ENCODE peak calls at places on chromosome 9, in eight cellular contexts. One of them, this sample, is unnamed. For H3K36me3 and H3K4me1, the result is how much of the 10 kb centered on the place peaks cover.

GRCh38 chr9:31608413-31608812 is 776.0 kb upstream of the ACO1 start:
- DNase-seq in transverse colon: no peak
- DNase-seq in effector memory CD4-positive, alpha-beta T cell: no peak
- DNase-seq in naive thymus-derived CD4-positive, alpha-beta T cell: no peak
- DNase-seq in IMR-90: no peak
- DNase-seq in suprapubic skin: no peak
- DNase-seq in mesendoderm: no peak
- DNase-seq in tibial nerve: no peak
- DNase-seq in this sample: no peak

GRCh38 chr9:34982352-34982751 is 7.2 kb upstream of the DNAJB5 start:
- DNase-seq in suprapubic skin: no peak
- DNase-seq in naive thymus-derived CD4-positive, alpha-beta T cell: no peak
- DNase-seq in IMR-90: no peak
- DNase-seq in tibial nerve: no peak
- DNase-seq in transverse colon: no peak
- DNase-seq in effector memory CD4-positive, alpha-beta T cell: no peak
- DNase-seq in mesendoderm: no peak
- DNase-seq in this sample: no peak

GRCh38 chr9:1320041-1320440 is 269.9 kb downstream of the DMRT2 start:
- DNase-seq in suprapubic skin: no peak
- DNase-seq in mesendoderm: no peak
- DNase-seq in transverse colon: no peak
- DNase-seq in effector memory CD4-positive, alpha-beta T cell: no peak
- DNase-seq in naive thymus-derived CD4-positive, alpha-beta T cell: no peak
- DNase-seq in tibial nerve: no peak
- DNase-seq in IMR-90: no peak
- DNase-seq in this sample: no peak

GRCh38 chr9:18921677-18922076 is 111.3 kb downstream of the SAXO1 start:
- DNase-seq in tibial nerve: no peak
- DNase-seq in IMR-90: peak
- DNase-seq in effector memory CD4-positive, alpha-beta T cell: no peak
- DNase-seq in mesendoderm: no peak
- DNase-seq in transverse colon: no peak
- DNase-seq in suprapubic skin: no peak
- DNase-seq in naive thymus-derived CD4-positive, alpha-beta T cell: no peak
- DNase-seq in this sample: no peak

GRCh38 chr9:20209421-20210340 is 412.6 kb downstream of the MLLT3 start:
- DNase-seq in mesendoderm: no peak
- DNase-seq in effector memory CD4-positive, alpha-beta T cell: no peak
- DNase-seq in suprapubic skin: no peak
- DNase-seq in IMR-90: no peak
- DNase-seq in transverse colon: no peak
- DNase-seq in naive thymus-derived CD4-positive, alpha-beta T cell: peak
- DNase-seq in tibial nerve: no peak
- DNase-seq in this sample: no peak

GRCh38 chr9:84067851-84068250 is 87.2 kb downstream of the RMI1 start:
- DNase-seq in naive thymus-derived CD4-positive, alpha-beta T cell: no peak
- DNase-seq in transverse colon: no peak
- DNase-seq in tibial nerve: no peak
- DNase-seq in suprapubic skin: no peak
- DNase-seq in effector memory CD4-positive, alpha-beta T cell: no peak
- DNase-seq in IMR-90: no peak
- DNase-seq in mesendoderm: no peak
- DNase-seq in this sample: no peak

GRCh38 chr9:21848615-21849014 is 46.2 kb downstream of the MTAP start:
- DNase-seq in suprapubic skin: no peak
- DNase-seq in IMR-90: no peak
- DNase-seq in naive thymus-derived CD4-positive, alpha-beta T cell: no peak
- DNase-seq in mesendoderm: no peak
- DNase-seq in effector memory CD4-positive, alpha-beta T cell: no peak
- DNase-seq in tibial nerve: no peak
- DNase-seq in transverse colon: no peak
- DNase-seq in this sample: no peak

GRCh38 chr9:129687391-129687790 is 21.9 kb downstream of the PRRX2 start:
- DNase-seq in naive thymus-derived CD4-positive, alpha-beta T cell: no peak
- DNase-seq in IMR-90: no peak
- DNase-seq in transverse colon: no peak
- DNase-seq in mesendoderm: no peak
- DNase-seq in tibial nerve: no peak
- DNase-seq in suprapubic skin: no peak
- DNase-seq in effector memory CD4-positive, alpha-beta T cell: no peak
- DNase-seq in this sample: no peak

GRCh38 chr9:96495341-96495740 is 45.4 kb downstream of the HABP4 start:
- DNase-seq in transverse colon: no peak
- DNase-seq in naive thymus-derived CD4-positive, alpha-beta T cell: no peak
- DNase-seq in mesendoderm: no peak
- DNase-seq in effector memory CD4-positive, alpha-beta T cell: no peak
- DNase-seq in suprapubic skin: no peak
- DNase-seq in tibial nerve: no peak
- DNase-seq in IMR-90: peak
- DNase-seq in this sample: no peak

GRCh38 chr9:137647096-137647709 is 28.4 kb downstream of the EHMT1 start:
- DNase-seq in suprapubic skin: no peak
- DNase-seq in IMR-90: no peak
- DNase-seq in mesendoderm: no peak
- DNase-seq in naive thymus-derived CD4-positive, alpha-beta T cell: no peak
- DNase-seq in tibial nerve: no peak
- DNase-seq in transverse colon: no peak
- DNase-seq in effector memory CD4-positive, alpha-beta T cell: no peak
- DNase-seq in this sample: no peak

GRCh38 chr9:83081010-83081409 is 18.1 kb upstream of the RASEF start:
- DNase-seq in naive thymus-derived CD4-positive, alpha-beta T cell: no peak
- DNase-seq in effector memory CD4-positive, alpha-beta T cell: no peak
- DNase-seq in tibial nerve: no peak
- DNase-seq in mesendoderm: no peak
- DNase-seq in IMR-90: no peak
- DNase-seq in suprapubic skin: no peak
- DNase-seq in transverse colon: no peak
- DNase-seq in this sample: no peak

GRCh38 chr9:12956261-12956660 is 181.4 kb downstream of the LURAP1L start:
- DNase-seq in IMR-90: no peak
- DNase-seq in transverse colon: no peak
- DNase-seq in naive thymus-derived CD4-positive, alpha-beta T cell: no peak
- DNase-seq in suprapubic skin: no peak
- DNase-seq in tibial nerve: no peak
- DNase-seq in effector memory CD4-positive, alpha-beta T cell: no peak
- DNase-seq in mesendoderm: peak
- DNase-seq in this sample: no peak
- H3K36me3 ChIP-seq in IMR-90: under half
- H3K36me3 ChIP-seq in transverse colon: under half
- H3K36me3 ChIP-seq in naive thymus-derived CD4-positive, alpha-beta T cell: under half
- H3K36me3 ChIP-seq in suprapubic skin: under half
- H3K36me3 ChIP-seq in tibial nerve: under half
- H3K36me3 ChIP-seq in effector memory CD4-positive, alpha-beta T cell: under half
- H3K36me3 ChIP-seq in mesendoderm: under half
- H3K36me3 ChIP-seq in this sample: under half

GRCh38 chr9:115653231-115653630 is 500.4 kb upstream of the PAPPA start:
- DNase-seq in effector memory CD4-positive, alpha-beta T cell: no peak
- DNase-seq in suprapubic skin: no peak
- DNase-seq in IMR-90: peak
- DNase-seq in transverse colon: no peak
- DNase-seq in mesendoderm: no peak
- DNase-seq in naive thymus-derived CD4-positive, alpha-beta T cell: no peak
- DNase-seq in tibial nerve: no peak
- DNase-seq in this sample: no peak

GRCh38 chr9:115651456-115651855 is 502.1 kb upstream of the PAPPA start:
- DNase-seq in mesendoderm: no peak
- DNase-seq in suprapubic skin: no peak
- DNase-seq in naive thymus-derived CD4-positive, alpha-beta T cell: no peak
- DNase-seq in effector memory CD4-positive, alpha-beta T cell: no peak
- DNase-seq in tibial nerve: no peak
- DNase-seq in transverse colon: no peak
- DNase-seq in IMR-90: peak
- DNase-seq in this sample: no peak

GRCh38 chr9:115649991-115650472 is 503.6 kb upstream of the PAPPA start:
- DNase-seq in effector memory CD4-positive, alpha-beta T cell: no peak
- DNase-seq in suprapubic skin: peak
- DNase-seq in transverse colon: peak
- DNase-seq in mesendoderm: no peak
- DNase-seq in tibial nerve: peak
- DNase-seq in naive thymus-derived CD4-positive, alpha-beta T cell: no peak
- DNase-seq in IMR-90: peak
- DNase-seq in this sample: peak

GRCh38 chr9:115650768-115651167 is 502.8 kb upstream of the PAPPA start:
- DNase-seq in mesendoderm: no peak
- DNase-seq in IMR-90: peak
- DNase-seq in effector memory CD4-positive, alpha-beta T cell: no peak
- DNase-seq in suprapubic skin: no peak
- DNase-seq in transverse colon: no peak
- DNase-seq in tibial nerve: no peak
- DNase-seq in naive thymus-derived CD4-positive, alpha-beta T cell: no peak
- DNase-seq in this sample: no peak
- H3K27ac ChIP-seq in mesendoderm: no peak
- H3K27ac ChIP-seq in IMR-90: peak
- H3K27ac ChIP-seq in effector memory CD4-positive, alpha-beta T cell: no peak
- H3K27ac ChIP-seq in suprapubic skin: peak
- H3K27ac ChIP-seq in transverse colon: peak
- H3K27ac ChIP-seq in tibial nerve: peak
- H3K27ac ChIP-seq in naive thymus-derived CD4-positive, alpha-beta T cell: no peak
- H3K27ac ChIP-seq in this sample: no peak

GRCh38 chr9:134783699-134784039 is 96.9 kb upstream of the FCN2 start:
- DNase-seq in effector memory CD4-positive, alpha-beta T cell: no peak
- DNase-seq in tibial nerve: peak
- DNase-seq in IMR-90: no peak
- DNase-seq in suprapubic skin: no peak
- DNase-seq in naive thymus-derived CD4-positive, alpha-beta T cell: no peak
- DNase-seq in transverse colon: no peak
- DNase-seq in mesendoderm: no peak
- DNase-seq in this sample: peak
- H3K4me1 ChIP-seq in effector memory CD4-positive, alpha-beta T cell: under half
- H3K4me1 ChIP-seq in tibial nerve: under half
- H3K4me1 ChIP-seq in IMR-90: under half
- H3K4me1 ChIP-seq in suprapubic skin: under half
- H3K4me1 ChIP-seq in naive thymus-derived CD4-positive, alpha-beta T cell: under half
- H3K4me1 ChIP-seq in transverse colon: under half
- H3K4me1 ChIP-seq in mesendoderm: under half
- H3K4me1 ChIP-seq in this sample: under half

GRCh38 chr9:6418764-6419163 is 5.8 kb downstream of the UHRF2 start:
- DNase-seq in mesendoderm: no peak
- DNase-seq in IMR-90: no peak
- DNase-seq in suprapubic skin: no peak
- DNase-seq in effector memory CD4-positive, alpha-beta T cell: no peak
- DNase-seq in naive thymus-derived CD4-positive, alpha-beta T cell: no peak
- DNase-seq in tibial nerve: no peak
- DNase-seq in transverse colon: no peak
- DNase-seq in this sample: no peak
- H3K36me3 ChIP-seq in mesendoderm: under half
- H3K36me3 ChIP-seq in IMR-90: under half
- H3K36me3 ChIP-seq in suprapubic skin: under half
- H3K36me3 ChIP-seq in effector memory CD4-positive, alpha-beta T cell: under half
- H3K36me3 ChIP-seq in naive thymus-derived CD4-positive, alpha-beta T cell: under half
- H3K36me3 ChIP-seq in tibial nerve: under half
- H3K36me3 ChIP-seq in transverse colon: under half
- H3K36me3 ChIP-seq in this sample: under half

This sample was measured in testis.